ENCODE peak calls at places on chromosomes 7 and 10, in nine cellular contexts. S is IMR-90, F is endothelial cell of umbilical vein, E is stomach, Y is H1, P is HCT116, W is spleen, T is A549, M is tibial nerve. L is an unnamed sample. For H3K4me1, the result is how much of the 10 kb centered on the place peaks cover.

GRCh38 chr10:110429301-110429700 is 68.4 kb upstream of the DUSP5 start:
- DNase-seq in S (peak), F (no peak), E (no peak), Y (no peak), P (no peak), W (peak), T (no peak), M (no peak), L (no peak)

GRCh38 chr10:90905925-90906324 is 15.0 kb downstream of the ANKRD1 start:
- DNase-seq in S (no peak), F (no peak), E (no peak), Y (no peak), P (no peak), W (no peak), T (no peak), M (no peak), L (no peak)

GRCh38 chr10:103307594-103307993 is 30.7 kb downstream of the INA start:
- DNase-seq in S (no peak), F (no peak), E (no peak), Y (no peak), P (no peak), W (no peak), T (no peak), M (no peak), L (no peak)

GRCh38 chr10:3074145-3074665 is 6.9 kb downstream of the PFKP start:
- DNase-seq in S (peak), F (no peak), E (no peak), Y (no peak), P (no peak), W (no peak), T (no peak), M (no peak), L (no peak)

GRCh38 chr10:33820531-33820930 is 486.1 kb upstream of the NRP1 start:
- DNase-seq in S (no peak), F (no peak), E (no peak), Y (no peak), P (no peak), W (no peak), T (no peak), M (no peak), L (no peak)

GRCh38 chr7:25856056-25856780 is 295.8 kb upstream of the NFE2L3 start:
- DNase-seq in S (peak), F (no peak), E (no peak), Y (no peak), P (no peak), W (no peak), T (no peak), M (no peak), L (no peak)

GRCh38 chr7:95684505-95684904 is 87.8 kb upstream of the DYNC1I1 start:
- DNase-seq in S (no peak), F (no peak), E (no peak), Y (no peak), P (no peak), W (no peak), T (no peak), M (no peak), L (no peak)

GRCh38 chr7:144834516-144835165 is 1.2 kb downstream of the TPK1 start:
- DNase-seq in S (no peak), F (no peak), E (no peak), Y (no peak), P (no peak), W (no peak), T (peak), M (no peak), L (no peak)

GRCh38 chr7:74289660-74290589 is 718 bp downstream of the CLIP2 start:
- DNase-seq in S (no peak), F (no peak), E (peak), Y (no peak), P (no peak), W (peak), T (peak), M (no peak), L (peak)

GRCh38 chr7:69517985-69518731 is 80.1 kb upstream of the AUTS2 start:
- DNase-seq in S (no peak), F (no peak), E (no peak), Y (peak), P (no peak), W (no peak), T (no peak), M (peak), L (no peak)

GRCh38 chr10:5441106-5441505 is 28.7 kb downstream of the NET1 start:
- DNase-seq in S (no peak), F (no peak), E (no peak), Y (no peak), P (no peak), W (no peak), T (no peak), M (no peak), L (no peak)

GRCh38 chr10:91007656-91008055 is 86.8 kb upstream of the ANKRD1 start:
- DNase-seq in S (no peak), F (no peak), E (no peak), Y (no peak), P (no peak), W (no peak), T (no peak), M (no peak), L (no peak)

GRCh38 chr7:26609082-26609481 is 255.3 kb downstream of the SKAP2 start:
- DNase-seq in S (no peak), F (no peak), E (no peak), Y (no peak), P (no peak), W (no peak), T (no peak), M (no peak), L (no peak)

GRCh38 chr10:5601826-5602225 is 64.6 kb downstream of the ASB13 start:
- DNase-seq in S (no peak), F (no peak), E (no peak), Y (no peak), P (no peak), W (no peak), T (no peak), M (no peak), L (no peak)

GRCh38 chr10:116553378-116553980 is 7.7 kb downstream of the PNLIP start:
- DNase-seq in S (no peak), F (no peak), E (no peak), Y (no peak), P (no peak), W (no peak), T (no peak), M (no peak), L (no peak)

GRCh38 chr10:71214641-71215160 is 2.3 kb downstream of the UNC5B start:
- DNase-seq in S (no peak), F (no peak), E (peak), Y (no peak), P (no peak), W (peak), T (no peak), M (no peak), L (no peak)

GRCh38 chr10:71217266-71218045 is 5.1 kb downstream of the UNC5B start:
- DNase-seq in S (no peak), F (no peak), E (no peak), Y (no peak), P (no peak), W (peak), T (no peak), M (no peak), L (peak)

GRCh38 chr10:71216751-71217265 is 4.4 kb downstream of the UNC5B start:
- DNase-seq in S (no peak), F (no peak), E (peak), Y (no peak), P (no peak), W (peak), T (no peak), M (no peak), L (no peak)

GRCh38 chr10:71218046-71218832 is 5.9 kb downstream of the UNC5B start:
- DNase-seq in S (peak), F (peak), E (peak), Y (no peak), P (peak), W (peak), T (peak), M (no peak), L (peak)

GRCh38 chr10:71216363-71216695 is 4.0 kb downstream of the UNC5B start:
- DNase-seq in S (no peak), F (no peak), E (peak), Y (no peak), P (no peak), W (peak), T (no peak), M (no peak), L (no peak)
- H3K4me1 ChIP-seq in S (under half), F (under half), E (half or more), Y (under half), P (half or more), W (half or more), T (under half), M (under half), L (under half)

DNA sequence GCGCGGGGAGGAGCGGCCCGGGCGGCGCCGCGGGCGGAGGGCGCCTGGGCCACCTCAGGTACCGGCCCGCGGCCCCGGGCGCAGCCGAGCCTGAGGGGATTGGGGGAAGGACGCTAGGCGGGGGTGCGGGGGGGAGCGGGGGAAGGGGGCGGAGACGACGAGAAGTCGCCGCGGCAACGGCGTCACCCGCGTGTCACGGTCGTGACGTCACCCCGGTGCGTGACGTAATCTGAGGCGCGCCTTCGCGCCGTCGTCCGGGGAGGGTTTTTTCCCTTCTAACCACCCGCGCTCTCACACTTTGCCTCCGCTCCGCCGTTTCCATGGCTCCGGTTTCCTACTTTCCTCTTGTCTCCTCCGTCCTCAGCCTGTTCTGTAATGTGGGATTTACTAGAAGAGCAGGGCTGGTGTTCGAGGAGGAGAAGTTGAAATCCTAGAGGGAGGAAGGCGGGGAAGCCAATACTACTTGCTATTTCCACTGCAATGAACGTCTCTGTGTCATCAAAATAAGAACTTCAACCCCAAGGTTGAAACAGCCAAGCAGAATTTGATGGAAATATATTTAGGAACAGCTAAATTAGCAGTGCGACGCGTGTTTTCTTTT is at the start of gene BRAF:
- DNase-seq in S (peak), F (peak), E (peak), Y (peak), P (peak), W (peak), T (peak), M (peak), L (peak)
- TF ChIP-seq POLR2A in S (no peak), F (peak), E (peak), Y (no peak), P (peak), W (no peak), T (peak), M (peak), L (peak)

DNA sequence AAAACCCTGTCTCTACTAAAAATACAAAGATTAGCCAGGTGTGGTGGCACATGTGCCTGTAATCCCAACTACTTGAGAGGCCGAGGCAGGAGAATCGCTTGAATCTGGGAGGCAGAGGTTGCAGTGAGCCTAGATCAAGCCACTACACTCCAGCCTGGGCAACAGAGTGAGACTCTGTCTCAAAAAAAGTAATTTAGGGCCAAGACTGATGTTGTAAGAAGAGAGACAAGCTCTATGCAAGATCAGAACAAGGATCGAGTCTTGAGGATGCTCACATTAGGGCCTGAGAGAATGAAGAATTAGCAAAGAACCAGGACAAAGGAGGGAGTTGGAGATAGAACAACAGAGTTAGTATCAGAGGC is 3.3 kb upstream of the KPNA7 start:
- DNase-seq in S (no peak), F (no peak), E (no peak), Y (no peak), P (no peak), W (no peak), T (no peak), M (no peak), L (no peak)
- H3K4me1 ChIP-seq in S (under half), F (under half), E (under half), Y (under half), P (under half), W (under half), T (half or more), M (under half), L (under half)

DNA sequence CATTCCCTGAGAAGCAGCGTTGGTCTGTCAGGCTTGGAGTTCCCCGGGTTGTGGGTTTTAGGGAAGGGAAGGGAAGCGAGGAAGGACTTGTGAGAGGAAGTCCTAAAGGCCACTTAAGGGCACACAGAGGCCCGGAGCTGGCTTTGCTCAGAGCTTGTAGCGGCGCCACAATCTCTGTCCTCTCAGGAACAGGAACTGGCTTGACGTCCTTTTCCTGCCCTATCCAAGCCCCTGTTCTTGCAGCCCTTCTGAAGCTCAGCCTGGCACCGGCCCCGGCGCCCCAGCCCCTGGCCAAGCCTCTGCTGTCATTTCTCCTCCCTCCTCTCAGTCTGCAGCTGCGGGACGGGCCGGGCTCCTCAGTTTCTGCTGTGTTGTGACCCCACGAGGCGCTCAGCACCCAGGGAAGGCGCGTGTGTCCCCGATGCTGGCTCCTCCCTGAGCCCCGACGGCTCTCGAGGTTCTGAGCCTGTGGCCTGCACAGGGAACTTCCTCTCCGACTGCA is at the start of gene GIMAP8:
- DNase-seq in S (no peak), F (peak), E (peak), Y (no peak), P (no peak), W (peak), T (no peak), M (no peak), L (no peak)
- TF ChIP-seq POLR2A in S (no peak), F (peak), E (no peak), Y (no peak), P (no peak), W (no peak), T (no peak), M (no peak), L (no peak)

DNA sequence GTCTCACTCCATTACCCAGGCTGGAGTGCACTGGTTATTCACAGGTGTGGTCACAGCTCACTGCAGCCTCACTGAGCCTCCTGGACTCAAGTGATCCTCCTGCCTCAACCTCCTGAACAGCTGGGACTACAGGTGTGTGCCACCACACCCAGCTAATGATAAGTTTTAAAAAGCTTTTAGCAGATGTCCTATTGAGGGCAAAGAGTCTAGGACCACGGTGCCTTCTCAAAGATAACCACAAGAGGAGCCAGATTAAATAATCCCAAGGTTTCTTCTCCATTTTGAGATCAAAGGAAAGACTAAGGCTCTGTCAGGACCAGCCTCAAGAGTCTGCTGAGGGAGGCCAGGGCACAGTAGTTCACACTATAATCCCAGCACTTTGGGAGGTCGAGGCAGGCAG is 4.7 kb downstream of the ATP5MF start:
- DNase-seq in S (no peak), F (no peak), E (no peak), Y (no peak), P (no peak), W (no peak), T (no peak), M (no peak), L (no peak)
- H3K4me1 ChIP-seq in S (under half), F (under half), E (under half), Y (under half), P (under half), W (half or more), T (under half), M (half or more), L (under half)

L was measured in ovary.